ENCODE peak calls at places on chromosome 19, in four cellular contexts. N is left ventricle myocardium inferior, D is BE2C, L is uterus. Q is an unnamed sample.

GRCh38 chr19:12603714-12604113 is 6.9 kb downstream of the ZNF490 start:
- DNase-seq in D (no peak), N (no peak), L (no peak), Q (no peak)

GRCh38 chr19:42010245-42011126 is 16.5 kb upstream of the ATP1A3 start:
- DNase-seq in N (no peak), L (no peak), D (no peak), Q (no peak)

GRCh38 chr19:1422943-1423342 is 15.3 kb upstream of the RPS15 start:
- DNase-seq in D (no peak), N (no peak), L (no peak), Q (no peak)

GRCh38 chr19:4518345-4519171 is at the start of gene PLIN4:
- DNase-seq in L (peak; percentile 91), D (no peak), N (peak; percentile 85), Q (peak; percentile 83)

GRCh38 chr19:3942790-3943409 is 10.0 kb downstream of the NMRK2 start:
- DNase-seq in D (no peak), N (peak; percentile 60), L (no peak), Q (peak; percentile 69)

GRCh38 chr19:38784224-38784623 is 4.8 kb upstream of the LGALS7B start:
- DNase-seq in L (no peak), N (no peak), D (no peak), Q (no peak)

GRCh38 chr19:38228491-38229439 is 4.7 kb upstream of the DPF1 start:
- DNase-seq in N (no peak), L (no peak), D (peak; percentile 88), Q (no peak)

GRCh38 chr19:54464624-54465266 is 1.2 kb upstream of the LENG9 start:
- DNase-seq in L (peak; percentile 75), N (peak; percentile 91), D (peak; percentile 91), Q (peak; percentile 95)

GRCh38 chr19:36256853-36257511 is 42.1 kb downstream of the ZNF146 start:
- DNase-seq in N (no peak), D (no peak), L (no peak), Q (peak; percentile 59)

GRCh38 chr19:14089662-14090508 is 666 bp downstream of the SAMD1 start:
- DNase-seq in L (no peak), N (peak; percentile 58), D (peak; percentile 74), Q (peak; percentile 82)

GRCh38 chr19:29143183-29143582 is 69.8 kb downstream of the UQCRFS1 start:
- DNase-seq in L (no peak), D (no peak), N (no peak), Q (no peak)

GRCh38 chr19:5585461-5586299 is 17.9 kb upstream of the TINCR start:
- DNase-seq in N (no peak), L (no peak), D (no peak), Q (peak; percentile 77)

GRCh38 chr19:42197375-42197817 is 20.1 kb downstream of the DEDD2 start:
- DNase-seq in L (no peak), D (no peak), N (no peak), Q (no peak)

GRCh38 chr19:16623576-16623975 is 4.4 kb downstream of the MED26 start:
- DNase-seq in N (no peak), L (no peak), D (no peak), Q (no peak)

GRCh38 chr19:16627194-16627927 is 643 bp downstream of the MED26 start:
- DNase-seq in D (no peak), N (no peak), L (no peak), Q (peak; percentile 78)

GRCh38 chr19:16626796-16627193 is 1.2 kb downstream of the MED26 start:
- DNase-seq in D (no peak), N (no peak), L (no peak), Q (no peak)

GRCh38 chr19:16624236-16624635 is 3.8 kb downstream of the MED26 start:
- DNase-seq in L (no peak), D (no peak), N (no peak), Q (no peak)

DNA sequence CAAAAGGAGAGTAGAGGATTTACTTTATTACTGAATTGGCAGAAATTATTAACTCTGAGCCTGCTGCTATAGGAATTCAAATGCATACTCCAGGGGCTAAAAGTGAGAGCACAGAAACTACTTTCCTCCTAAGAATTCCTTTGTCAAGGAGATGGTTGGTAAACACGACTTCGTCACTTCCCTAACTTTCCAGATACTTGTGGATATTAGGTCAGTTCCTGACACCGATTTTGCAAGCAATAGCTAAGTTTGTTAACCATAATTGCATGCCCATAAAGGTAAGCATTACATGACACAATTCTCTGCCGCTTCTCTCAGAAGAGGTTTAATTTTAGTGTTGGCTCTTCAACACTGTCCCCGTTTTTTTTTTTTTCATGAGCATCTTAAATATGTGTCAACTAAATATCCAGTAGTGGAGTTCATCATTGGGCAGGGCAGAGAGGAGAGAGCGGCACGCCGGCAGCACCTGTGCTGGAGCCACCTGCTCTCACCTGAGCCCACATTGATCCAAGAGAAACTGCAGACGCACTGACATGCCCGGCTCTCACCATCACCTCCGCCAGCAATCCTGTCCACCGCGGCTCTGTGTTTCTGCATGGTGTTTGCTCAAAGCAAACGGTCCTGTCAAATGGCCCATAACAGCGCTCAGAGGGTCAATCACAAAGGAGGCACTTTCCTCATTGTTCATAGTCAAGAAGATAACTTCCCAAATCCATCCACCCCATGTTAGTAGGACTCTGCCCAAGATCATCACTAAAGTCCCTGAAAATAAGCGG is 2.6 kb downstream of the MED26 start:
- DNase-seq in L (no peak), N (no peak), D (no peak), Q (no peak)
- H3K4me1 ChIP-seq in L (no peaks in the 10 kb centered on the region), N (peaks cover 95% of the 10 kb centered on the region), D (no peaks in the 10 kb centered on the region), Q (peaks cover 14% of the 10 kb centered on the region)

GRCh38 chr19:8505680-8506401 is 3.4 kb upstream of the PRAM1 start:
- DNase-seq in L (peak; percentile 76), D (peak; percentile 92), N (peak; percentile 85), Q (peak; percentile 79)
- H3K4me1 ChIP-seq in L (no peaks in the 10 kb centered on the region), D (no peaks in the 10 kb centered on the region), N (peaks cover 17% of the 10 kb centered on the region), Q (peaks cover 2% of the 10 kb centered on the region)

DNA sequence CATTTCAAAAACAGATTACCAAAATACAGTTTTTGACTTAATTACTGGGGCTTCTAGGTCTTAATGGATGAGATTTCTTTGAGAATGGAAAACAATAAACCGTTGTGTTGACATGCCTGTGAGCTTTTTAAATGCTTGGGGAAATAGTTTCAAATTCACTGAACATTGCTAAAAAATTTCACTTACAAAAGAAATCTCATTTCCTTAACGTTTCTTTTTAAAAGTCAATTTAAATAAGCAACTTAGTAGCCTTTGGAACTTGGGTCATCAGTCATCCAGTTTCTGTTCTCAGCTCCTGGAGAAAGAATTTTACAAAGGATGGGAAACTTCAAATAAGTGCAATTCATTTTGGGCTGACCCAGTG is 4.4 kb downstream of the ZC3H4 start:
- DNase-seq in L (no peak), D (no peak), N (no peak), Q (no peak)
- H3K4me1 ChIP-seq in L (no peaks in the 10 kb centered on the region), D (peaks cover 25% of the 10 kb centered on the region), N (peaks cover 88% of the 10 kb centered on the region), Q (peaks cover 5% of the 10 kb centered on the region)

DNA sequence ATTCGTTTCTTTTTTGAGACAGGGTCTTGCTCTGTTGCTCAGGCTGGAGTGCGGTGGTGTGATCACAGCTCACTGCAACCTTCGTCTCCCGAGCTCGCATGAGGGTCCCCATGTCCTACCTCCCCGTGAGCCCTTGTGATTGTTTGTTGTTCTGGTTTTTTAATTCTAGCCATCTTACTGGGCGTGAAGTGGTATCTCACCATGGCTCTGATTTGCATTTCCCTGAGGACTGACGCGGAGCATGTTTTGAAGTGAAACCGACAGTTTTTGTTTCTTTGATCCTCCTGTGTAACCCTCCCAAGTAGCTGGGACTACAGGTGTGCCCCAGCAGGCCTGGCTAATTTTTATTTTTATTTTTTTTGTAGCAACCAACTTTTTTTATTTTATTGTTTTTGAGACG is 21.7 kb downstream of the GNG7 start:
- DNase-seq in D (no peak), L (no peak), N (no peak), Q (no peak)
- H3K4me1 ChIP-seq in D (no peaks in the 10 kb centered on the region), L (no peaks in the 10 kb centered on the region), N (peaks cover 13% of the 10 kb centered on the region), Q (no peaks in the 10 kb centered on the region)

GRCh38 chr19:7607874-7608560 is 12.4 kb downstream of the CAMSAP3 start:
- DNase-seq in D (no peak), L (no peak), N (no peak), Q (no peak)

GRCh38 chr19:7605490-7606222 is 10.0 kb downstream of the CAMSAP3 start:
- DNase-seq in L (no peak), N (no peak), D (peak; percentile 93), Q (no peak)

GRCh38 chr19:7607212-7607873 is 11.7 kb downstream of the CAMSAP3 start:
- DNase-seq in N (no peak), L (no peak), D (no peak), Q (no peak)

GRCh38 chr19:7603919-7604318 is 8.3 kb downstream of the CAMSAP3 start:
- DNase-seq in N (no peak), D (no peak), L (no peak), Q (no peak)

DNA sequence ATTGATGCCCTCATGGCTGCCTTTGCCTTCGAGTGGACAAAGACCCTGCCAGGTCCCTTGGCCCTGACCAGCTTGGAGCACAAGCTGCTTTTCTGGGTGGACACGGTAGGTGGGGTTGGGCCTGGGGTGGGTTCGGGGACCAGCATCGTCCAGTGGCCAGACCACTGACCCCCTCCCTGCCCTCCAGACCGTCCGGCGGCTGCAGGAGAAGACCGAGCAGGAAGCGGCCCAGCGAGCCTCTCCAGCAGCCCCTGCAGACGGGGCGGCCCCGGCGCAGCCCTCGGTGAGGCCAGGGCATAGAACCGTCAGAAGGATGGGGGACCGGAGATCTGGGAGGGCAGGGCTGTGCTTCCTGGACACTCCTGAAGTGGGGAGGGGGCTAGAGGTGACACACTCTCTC is 10.6 kb downstream of the CAMSAP3 start:
- DNase-seq in D (no peak), L (no peak), N (no peak), Q (no peak)
- H3K4me1 ChIP-seq in D (peaks cover 5% of the 10 kb centered on the region), L (no peaks in the 10 kb centered on the region), N (no peaks in the 10 kb centered on the region), Q (no peaks in the 10 kb centered on the region)

DNA sequence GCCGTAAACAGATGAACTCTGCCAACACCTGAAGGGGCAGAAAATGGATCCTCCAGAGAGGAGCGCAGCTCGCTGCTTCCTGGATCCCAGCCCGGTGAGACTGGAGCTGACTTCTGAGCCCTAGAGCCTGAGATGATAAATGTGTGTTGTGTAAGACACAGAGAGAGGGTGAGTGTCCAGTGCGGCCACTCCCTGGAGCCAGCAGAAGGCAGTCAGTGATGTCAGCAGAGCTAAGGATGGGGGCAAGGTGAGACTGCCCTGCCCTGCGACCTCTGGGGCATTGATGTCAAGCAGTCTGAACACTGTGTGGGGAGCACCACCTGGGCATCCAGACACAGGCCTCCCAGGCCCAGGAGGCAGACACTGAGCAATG is 9.7 kb upstream of the SLC35E1 start:
- DNase-seq in D (no peak), N (no peak), L (no peak), Q (no peak)
- H3K4me1 ChIP-seq in D (peaks cover 30% of the 10 kb centered on the region), N (peaks cover 90% of the 10 kb centered on the region), L (no peaks in the 10 kb centered on the region), Q (peaks cover 28% of the 10 kb centered on the region)

DNA sequence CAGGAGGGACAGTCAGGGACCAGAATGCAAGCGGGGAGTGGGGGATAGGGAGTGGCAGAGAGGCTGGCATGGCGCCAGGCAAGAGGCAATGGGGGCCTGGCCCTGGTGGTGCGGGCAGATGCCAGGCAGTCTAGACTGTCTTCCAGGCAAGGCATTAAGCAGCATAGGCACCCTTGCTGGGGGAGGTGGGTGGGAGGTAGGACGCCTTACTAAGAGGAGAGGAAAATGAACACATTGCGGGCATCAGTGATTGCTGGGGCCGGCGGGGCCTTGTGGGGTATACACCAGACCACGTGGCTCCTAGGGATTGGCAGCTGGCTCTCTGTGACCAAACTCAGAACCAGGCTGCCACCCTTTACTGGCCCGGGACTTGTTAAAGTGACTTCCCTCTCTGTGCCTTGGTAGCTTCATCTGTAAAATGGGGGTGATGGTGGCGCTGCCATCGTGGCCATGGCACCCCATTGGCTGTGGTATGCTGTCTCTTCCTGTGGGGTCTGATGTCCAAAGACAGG is 46.0 kb downstream of the DNM2 start:
- DNase-seq in L (no peak), D (no peak), N (no peak), Q (peak; percentile 50)
- H3K4me1 ChIP-seq in L (no peaks in the 10 kb centered on the region), D (peaks cover 12% of the 10 kb centered on the region), N (peaks cover 100% of the 10 kb centered on the region), Q (peaks cover 32% of the 10 kb centered on the region)

Q was measured in right cardiac atrium.